ENCODE peak calls at places on chromosome 12, in five cellular contexts. J is kidney epithelial cell, U is choroid plexus epithelial cell, K is nucleus accumbens, D is foreskin fibroblast. M is an unnamed sample.
A peak's percentile ranks its signal among the peaks of the same experiment; 100 is the strongest.

GRCh38 chr12:72729451-72730010 is 457.4 kb downstream of the TRHDE start:
- DNase-seq in J (no peak), U (no peak), K (no peak), D (no peak), M (no peak)

GRCh38 chr12:69553626-69554248 is 31.5 kb upstream of the CCT2 start:
- DNase-seq in J (no peak), U (peak; percentile 79), K (no peak), D (peak; percentile 59), M (peak; percentile 41)

GRCh38 chr12:28569698-28570411 is 379.6 kb downstream of the CCDC91 start:
- DNase-seq in J (no peak), U (peak; percentile 68), K (no peak), D (peak; percentile 59), M (peak; percentile 47)

GRCh38 chr12:33322519-33322918 is 117.1 kb downstream of the SYT10 start:
- DNase-seq in J (no peak), U (no peak), K (no peak), D (no peak), M (no peak)

GRCh38 chr12:64584173-64584555 is 26.1 kb upstream of the RASSF3 start:
- DNase-seq in J (no peak), U (no peak), K (no peak), D (no peak), M (no peak)

GRCh38 chr12:532908-533565 is 73.3 kb downstream of the B4GALNT3 start:
- DNase-seq in J (no peak), U (no peak), K (no peak), D (peak; percentile 64), M (peak; percentile 98)

GRCh38 chr12:57479376-57480115 is at the start of gene ARHGAP9:
- DNase-seq in J (no peak), U (peak; percentile 53), K (no peak), D (no peak), M (no peak)

GRCh38 chr12:121894633-121895032 is 6.0 kb downstream of the PSMD9 start:
- DNase-seq in J (no peak), U (peak; percentile 83), K (no peak), D (no peak), M (peak; percentile 10)

GRCh38 chr12:115377230-115377629 is 693.3 kb upstream of the TBX3 start:
- DNase-seq in J (no peak), U (no peak), K (no peak), D (no peak), M (no peak)

GRCh38 chr12:29883558-29883957 is 99.8 kb upstream of the TMTC1 start:
- DNase-seq in J (no peak), U (no peak), K (no peak), D (no peak), M (no peak)

GRCh38 chr12:69655616-69656336 is 43.3 kb downstream of the BEST3 start:
- DNase-seq in J (peak; percentile 65), U (peak; percentile 95), K (no peak), D (peak; percentile 67), M (peak; percentile 74)

GRCh38 chr12:89863968-89864367 is 155.3 kb upstream of the ATP2B1 start:
- DNase-seq in J (no peak), U (no peak), K (no peak), D (no peak), M (no peak)

GRCh38 chr12:2794261-2794735 is 472 bp upstream of the FKBP4 start:
- DNase-seq in J (no peak), U (no peak), K (peak; percentile 64), D (no peak), M (peak; percentile 14)

GRCh38 chr12:48058771-48059170 is 47.1 kb downstream of the SENP1 start:
- DNase-seq in J (no peak), U (no peak), K (no peak), D (no peak), M (no peak)

GRCh38 chr12:105166736-105167135 is 59.2 kb downstream of the WASHC4 start:
- DNase-seq in J (no peak), U (peak; percentile 72), K (no peak), D (peak; percentile 29), M (no peak)

GRCh38 chr12:132610051-132610759 is at the start of gene LRCOL1:
- DNase-seq in J (peak; percentile 54), U (peak; percentile 90), K (no peak), D (peak; percentile 81), M (peak; percentile 72)

M was measured in HFFc6.